ENCODE peak calls at places on chromosome 6, in eight cellular contexts. One of them, this sample, is unnamed.
A peak's percentile ranks its signal among the peaks of the same experiment; 100 is the strongest.

GRCh38 chr6:21189721-21190120 is 403.8 kb upstream of the SOX4 start:
- DNase-seq in breast epithelium: no peak
- DNase-seq in uterus: no peak
- DNase-seq in K562: no peak
- DNase-seq in astrocyte: no peak
- DNase-seq in GM23338: no peak
- DNase-seq in A673: peak; percentile 49
- DNase-seq in endothelial cell of umbilical vein: no peak
- DNase-seq in this sample: no peak

GRCh38 chr6:42294759-42295158 is 77.1 kb upstream of the MRPS10 start:
- DNase-seq in breast epithelium: no peak
- DNase-seq in uterus: no peak
- DNase-seq in astrocyte: peak; percentile 77
- DNase-seq in endothelial cell of umbilical vein: peak; percentile 13
- DNase-seq in K562: no peak
- DNase-seq in A673: no peak
- DNase-seq in GM23338: no peak
- DNase-seq in this sample: no peak

GRCh38 chr6:105192707-105193465 is 13.1 kb upstream of the POPDC3 start:
- DNase-seq in uterus: no peak
- DNase-seq in GM23338: no peak
- DNase-seq in endothelial cell of umbilical vein: no peak
- DNase-seq in astrocyte: peak; percentile 82
- DNase-seq in A673: no peak
- DNase-seq in K562: no peak
- DNase-seq in breast epithelium: no peak
- DNase-seq in this sample: no peak

GRCh38 chr6:26215200-26216014 is 128.2 kb downstream of the HFE start:
- DNase-seq in breast epithelium: no peak
- DNase-seq in K562: no peak
- DNase-seq in astrocyte: no peak
- DNase-seq in endothelial cell of umbilical vein: peak; percentile 60
- DNase-seq in A673: peak; percentile 61
- DNase-seq in uterus: no peak
- DNase-seq in GM23338: peak; percentile 59
- DNase-seq in this sample: no peak

GRCh38 chr6:76247527-76247926 is 175.1 kb upstream of the IMPG1 start:
- DNase-seq in uterus: no peak
- DNase-seq in A673: no peak
- DNase-seq in endothelial cell of umbilical vein: no peak
- DNase-seq in K562: no peak
- DNase-seq in GM23338: peak; percentile 34
- DNase-seq in astrocyte: no peak
- DNase-seq in breast epithelium: no peak
- DNase-seq in this sample: no peak

GRCh38 chr6:47631248-47632196 is 66.9 kb upstream of the ADGRF4 start:
- DNase-seq in A673: peak; percentile 77
- DNase-seq in uterus: no peak
- DNase-seq in astrocyte: peak; percentile 30
- DNase-seq in GM23338: peak; percentile 85
- DNase-seq in breast epithelium: no peak
- DNase-seq in endothelial cell of umbilical vein: peak; percentile 76
- DNase-seq in K562: peak; percentile 48
- DNase-seq in this sample: no peak

GRCh38 chr6:129181001-129181400 is 298.1 kb downstream of the LAMA2 start:
- DNase-seq in endothelial cell of umbilical vein: no peak
- DNase-seq in GM23338: no peak
- DNase-seq in K562: no peak
- DNase-seq in A673: no peak
- DNase-seq in uterus: no peak
- DNase-seq in astrocyte: no peak
- DNase-seq in breast epithelium: no peak
- DNase-seq in this sample: no peak

GRCh38 chr6:13698715-13699114 is 12.9 kb downstream of the RANBP9 start:
- DNase-seq in uterus: no peak
- DNase-seq in A673: no peak
- DNase-seq in breast epithelium: no peak
- DNase-seq in astrocyte: no peak
- DNase-seq in endothelial cell of umbilical vein: no peak
- DNase-seq in GM23338: peak; percentile 45
- DNase-seq in K562: no peak
- DNase-seq in this sample: no peak

GRCh38 chr6:101537917-101538316 is 144.4 kb downstream of the GRIK2 start:
- DNase-seq in breast epithelium: no peak
- DNase-seq in A673: no peak
- DNase-seq in astrocyte: no peak
- DNase-seq in endothelial cell of umbilical vein: no peak
- DNase-seq in uterus: no peak
- DNase-seq in K562: no peak
- DNase-seq in GM23338: no peak
- DNase-seq in this sample: no peak

GRCh38 chr6:31180500-31180899 is 10.0 kb upstream of the POU5F1 start:
- DNase-seq in A673: no peak
- DNase-seq in endothelial cell of umbilical vein: peak; percentile 89
- DNase-seq in breast epithelium: peak; percentile 78
- DNase-seq in astrocyte: peak; percentile 50
- DNase-seq in GM23338: peak; percentile 95
- DNase-seq in K562: peak; percentile 41
- DNase-seq in uterus: peak; percentile 66
- DNase-seq in this sample: peak; percentile 53

GRCh38 chr6:163814494-163815364 is 400.2 kb downstream of the QKI start:
- DNase-seq in uterus: peak; percentile 34
- DNase-seq in astrocyte: peak; percentile 97
- DNase-seq in K562: no peak
- DNase-seq in A673: peak; percentile 65
- DNase-seq in GM23338: no peak
- DNase-seq in breast epithelium: no peak
- DNase-seq in endothelial cell of umbilical vein: no peak
- DNase-seq in this sample: no peak

GRCh38 chr6:20096506-20096905 is 115.8 kb downstream of the MBOAT1 start:
- DNase-seq in endothelial cell of umbilical vein: no peak
- DNase-seq in breast epithelium: no peak
- DNase-seq in uterus: no peak
- DNase-seq in A673: no peak
- DNase-seq in astrocyte: no peak
- DNase-seq in GM23338: no peak
- DNase-seq in K562: no peak
- DNase-seq in this sample: no peak

GRCh38 chr6:88167625-88167937 is 1.4 kb upstream of the CNR1 start:
- DNase-seq in astrocyte: no peak
- DNase-seq in breast epithelium: no peak
- DNase-seq in K562: no peak
- DNase-seq in GM23338: peak; percentile 6
- DNase-seq in uterus: no peak
- DNase-seq in endothelial cell of umbilical vein: no peak
- DNase-seq in A673: no peak
- DNase-seq in this sample: no peak

GRCh38 chr6:116476021-116476678 is 15.0 kb downstream of the CALHM6 start:
- DNase-seq in endothelial cell of umbilical vein: no peak
- DNase-seq in breast epithelium: no peak
- DNase-seq in uterus: no peak
- DNase-seq in GM23338: no peak
- DNase-seq in astrocyte: no peak
- DNase-seq in A673: peak; percentile 13
- DNase-seq in K562: no peak
- DNase-seq in this sample: no peak

GRCh38 chr6:78836610-78837009 is 30.7 kb upstream of the IRAK1BP1 start:
- DNase-seq in breast epithelium: no peak
- DNase-seq in endothelial cell of umbilical vein: no peak
- DNase-seq in uterus: no peak
- DNase-seq in K562: no peak
- DNase-seq in GM23338: no peak
- DNase-seq in A673: no peak
- DNase-seq in astrocyte: no peak
- DNase-seq in this sample: no peak

GRCh38 chr6:87656857-87657256 is 45.2 kb downstream of the AKIRIN2 start:
- DNase-seq in GM23338: no peak
- DNase-seq in A673: no peak
- DNase-seq in endothelial cell of umbilical vein: peak; percentile 44
- DNase-seq in K562: no peak
- DNase-seq in uterus: no peak
- DNase-seq in astrocyte: no peak
- DNase-seq in breast epithelium: no peak
- DNase-seq in this sample: no peak

GRCh38 chr6:2764610-2765165 is 505 bp upstream of the WRNIP1 start:
- DNase-seq in A673: peak; percentile 83
- DNase-seq in uterus: peak; percentile 46
- DNase-seq in GM23338: peak; percentile 62
- DNase-seq in endothelial cell of umbilical vein: no peak
- DNase-seq in breast epithelium: peak; percentile 47
- DNase-seq in K562: peak; percentile 97
- DNase-seq in astrocyte: peak; percentile 65
- DNase-seq in this sample: no peak

GRCh38 chr6:93962566-93962965 is 543.2 kb upstream of the EPHA7 start:
- DNase-seq in endothelial cell of umbilical vein: no peak
- DNase-seq in breast epithelium: no peak
- DNase-seq in uterus: no peak
- DNase-seq in A673: no peak
- DNase-seq in K562: no peak
- DNase-seq in GM23338: no peak
- DNase-seq in astrocyte: no peak
- DNase-seq in this sample: no peak

GRCh38 chr6:25902071-25902470 is 28.0 kb upstream of the SLC17A3 start:
- DNase-seq in astrocyte: no peak
- DNase-seq in GM23338: no peak
- DNase-seq in uterus: no peak
- DNase-seq in K562: no peak
- DNase-seq in A673: no peak
- DNase-seq in breast epithelium: no peak
- DNase-seq in endothelial cell of umbilical vein: no peak
- DNase-seq in this sample: no peak

GRCh38 chr6:46184114-46184513 is 13.3 kb upstream of the ENPP5 start:
- DNase-seq in K562: no peak
- DNase-seq in GM23338: peak; percentile 24
- DNase-seq in uterus: no peak
- DNase-seq in breast epithelium: no peak
- DNase-seq in endothelial cell of umbilical vein: peak; percentile 84
- DNase-seq in A673: no peak
- DNase-seq in astrocyte: peak; percentile 91
- DNase-seq in this sample: no peak

GRCh38 chr6:81763051-81763450 is 10.6 kb upstream of the TENT5A start:
- DNase-seq in endothelial cell of umbilical vein: no peak
- DNase-seq in astrocyte: no peak
- DNase-seq in GM23338: no peak
- DNase-seq in K562: no peak
- DNase-seq in breast epithelium: no peak
- DNase-seq in A673: no peak
- DNase-seq in uterus: no peak
- DNase-seq in this sample: no peak

GRCh38 chr6:10382322-10382721 is 32.6 kb downstream of the TFAP2A start:
- DNase-seq in A673: no peak
- DNase-seq in breast epithelium: no peak
- DNase-seq in uterus: no peak
- DNase-seq in astrocyte: no peak
- DNase-seq in endothelial cell of umbilical vein: no peak
- DNase-seq in K562: no peak
- DNase-seq in GM23338: no peak
- DNase-seq in this sample: no peak

GRCh38 chr6:2450546-2450945 is 205.1 kb upstream of the GMDS start:
- DNase-seq in astrocyte: no peak
- DNase-seq in K562: no peak
- DNase-seq in breast epithelium: peak; percentile 34
- DNase-seq in uterus: no peak
- DNase-seq in A673: peak; percentile 8
- DNase-seq in endothelial cell of umbilical vein: no peak
- DNase-seq in GM23338: no peak
- DNase-seq in this sample: no peak

DNA sequence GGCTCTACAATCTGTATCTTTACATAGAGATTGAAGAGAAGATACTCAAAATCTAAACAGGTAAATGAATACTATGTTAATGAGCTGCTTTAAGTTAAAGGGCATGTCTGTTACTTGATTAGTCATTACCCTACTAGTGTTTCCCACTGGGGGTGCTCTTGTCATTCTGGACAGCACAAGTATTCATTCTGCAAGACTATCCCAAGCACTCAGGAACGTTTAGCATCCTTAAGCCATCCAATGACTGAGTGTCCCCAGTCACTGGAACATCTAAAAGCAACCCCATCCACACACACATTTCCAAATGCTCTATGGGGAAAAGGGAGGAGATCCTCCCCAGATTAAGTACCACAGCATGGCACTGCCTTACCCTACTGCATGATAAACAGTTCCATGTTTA is 25.7 kb downstream of the EZR start:
- DNase-seq in endothelial cell of umbilical vein: peak; percentile 37
- DNase-seq in GM23338: peak; percentile 84
- DNase-seq in uterus: no peak
- DNase-seq in A673: peak; percentile 49
- DNase-seq in astrocyte: no peak
- DNase-seq in K562: peak; percentile 56
- DNase-seq in breast epithelium: no peak
- DNase-seq in this sample: no peak
- TF ChIP-seq CTCF in endothelial cell of umbilical vein: peak; percentile 33
- TF ChIP-seq CTCF in GM23338: peak; percentile 56
- TF ChIP-seq CTCF in uterus: peak; percentile 20
- TF ChIP-seq CTCF in A673: peak; percentile 39
- TF ChIP-seq CTCF in astrocyte: peak; percentile 61
- TF ChIP-seq CTCF in K562: peak; percentile 92
- TF ChIP-seq CTCF in breast epithelium: no peak
- TF ChIP-seq CTCF in this sample: peak; percentile 36

GRCh38 chr6:29568021-29568420 is 8.5 kb upstream of the UBD start:
- DNase-seq in uterus: no peak
- DNase-seq in K562: no peak
- DNase-seq in endothelial cell of umbilical vein: no peak
- DNase-seq in GM23338: no peak
- DNase-seq in astrocyte: no peak
- DNase-seq in A673: no peak
- DNase-seq in breast epithelium: no peak
- DNase-seq in this sample: no peak
- H3K27me3 ChIP-seq in uterus: peaks cover 4% of the 10 kb centered on the region
- H3K27me3 ChIP-seq in K562: peaks cover 8% of the 10 kb centered on the region
- H3K27me3 ChIP-seq in endothelial cell of umbilical vein: no peaks in the 10 kb centered on the region
- H3K27me3 ChIP-seq in GM23338: no peaks in the 10 kb centered on the region
- H3K27me3 ChIP-seq in astrocyte: no peaks in the 10 kb centered on the region
- H3K27me3 ChIP-seq in A673: peaks cover 86% of the 10 kb centered on the region
- H3K27me3 ChIP-seq in breast epithelium: peaks cover 4% of the 10 kb centered on the region
- H3K27me3 ChIP-seq in this sample: no peaks in the 10 kb centered on the region

DNA sequence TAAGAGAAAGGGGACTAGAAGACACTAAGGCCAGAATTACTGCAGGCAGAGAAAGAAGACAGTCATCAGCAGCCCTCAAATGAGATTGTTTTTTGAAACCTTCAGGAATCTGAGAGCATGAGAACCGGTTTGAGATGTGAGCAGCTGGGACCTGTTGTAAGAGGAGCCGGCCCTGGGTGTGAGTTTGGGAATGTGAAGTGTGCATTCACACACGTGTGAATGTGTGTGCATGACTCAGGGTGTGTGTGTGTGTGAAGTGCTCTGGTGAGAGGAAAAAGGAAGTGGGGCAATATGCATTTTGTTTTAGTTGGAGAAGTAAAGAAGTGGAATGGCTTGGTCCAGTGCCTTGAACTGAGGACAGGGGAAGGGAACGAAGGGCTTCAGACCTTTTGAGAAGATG is 4.3 kb downstream of the SCUBE3 start:
- DNase-seq in astrocyte: peak; percentile 31
- DNase-seq in endothelial cell of umbilical vein: peak; percentile 19
- DNase-seq in A673: no peak
- DNase-seq in uterus: no peak
- DNase-seq in breast epithelium: no peak
- DNase-seq in K562: no peak
- DNase-seq in GM23338: no peak
- DNase-seq in this sample: no peak
- H3K4me1 ChIP-seq in astrocyte: peaks cover 40% of the 10 kb centered on the region
- H3K4me1 ChIP-seq in endothelial cell of umbilical vein: peaks cover 5% of the 10 kb centered on the region
- H3K4me1 ChIP-seq in A673: no peaks in the 10 kb centered on the region
- H3K4me1 ChIP-seq in uterus: peaks cover 11% of the 10 kb centered on the region
- H3K4me1 ChIP-seq in breast epithelium: peaks cover 4% of the 10 kb centered on the region
- H3K4me1 ChIP-seq in K562: peaks cover 4% of the 10 kb centered on the region
- H3K4me1 ChIP-seq in GM23338: peaks cover 35% of the 10 kb centered on the region
- H3K4me1 ChIP-seq in this sample: peaks cover 4% of the 10 kb centered on the region

GRCh38 chr6:34475167-34476047 is 9.5 kb downstream of the PACSIN1 start:
- DNase-seq in A673: no peak
- DNase-seq in endothelial cell of umbilical vein: no peak
- DNase-seq in breast epithelium: no peak
- DNase-seq in uterus: no peak
- DNase-seq in astrocyte: no peak
- DNase-seq in K562: no peak
- DNase-seq in GM23338: no peak
- DNase-seq in this sample: no peak
- TF ChIP-seq CTCF in A673: no peak
- TF ChIP-seq CTCF in endothelial cell of umbilical vein: no peak
- TF ChIP-seq CTCF in breast epithelium: no peak
- TF ChIP-seq CTCF in uterus: no peak
- TF ChIP-seq CTCF in astrocyte: no peak
- TF ChIP-seq CTCF in K562: no peak
- TF ChIP-seq CTCF in GM23338: no peak
- TF ChIP-seq CTCF in this sample: no peak